ENCODE peak calls at places on chromosomes 2 and 18, in six cellular contexts. C is neuronal stem cell; X is SK-N-SH; I is Peyer's patch; Y is lung; P is naive thymus-derived CD4-positive, alpha-beta T cell. U is an unnamed sample.

GRCh38 chr2:108184421-108184820 is 55.3 kb upstream of the SULT1C3 start:
- DNase-seq in C (no peak), X (peak), I (peak), Y (no peak), P (no peak), U (peak)

GRCh38 chr2:221596192-221596591 is 24.1 kb upstream of the EPHA4 start:
- DNase-seq in C (no peak), X (no peak), I (no peak), Y (no peak), P (no peak), U (no peak)

GRCh38 chr2:227374158-227374557 is 4.9 kb downstream of the TM4SF20 start:
- DNase-seq in C (no peak), X (no peak), I (no peak), Y (no peak), P (no peak), U (peak)

GRCh38 chr2:129376404-129377077 is 602.9 kb upstream of the RAB6C start:
- DNase-seq in C (no peak), X (no peak), I (no peak), Y (no peak), P (no peak), U (no peak)

GRCh38 chr2:85628658-85629057 is 12.7 kb downstream of the USP39 start:
- DNase-seq in C (no peak), X (no peak), I (no peak), Y (no peak), P (no peak), U (no peak)

GRCh38 chr2:229492034-229492433 is 220.9 kb upstream of the PID1 start:
- DNase-seq in C (no peak), X (no peak), I (no peak), Y (no peak), P (no peak), U (no peak)

GRCh38 chr2:7031424-7032245 is 114.4 kb downstream of the RNF144A start:
- DNase-seq in C (no peak), X (no peak), I (peak), Y (peak), P (peak), U (peak)

GRCh38 chr18:9285604-9286003 is 49.0 kb upstream of the TWSG1 start:
- DNase-seq in C (no peak), X (no peak), I (no peak), Y (no peak), P (no peak), U (no peak)

GRCh38 chr2:16617282-16618266 is 48.1 kb downstream of the CYRIA start:
- DNase-seq in C (peak), X (peak), I (no peak), Y (no peak), P (no peak), U (no peak)

GRCh38 chr18:58538604-58539386 is 90.1 kb downstream of the ALPK2 start:
- DNase-seq in C (no peak), X (no peak), I (no peak), Y (no peak), P (no peak), U (no peak)

GRCh38 chr2:231714639-231715498 is 6.5 kb downstream of the PTMA start:
- DNase-seq in C (peak), X (peak), I (peak), Y (peak), P (peak), U (peak)

GRCh38 chr2:241224068-241224850 is 35.8 kb downstream of the ANO7 start:
- DNase-seq in C (no peak), X (peak), I (no peak), Y (no peak), P (no peak), U (no peak)

GRCh38 chr18:44862112-44862511 is 181.4 kb downstream of the SETBP1 start:
- DNase-seq in C (no peak), X (no peak), I (no peak), Y (no peak), P (no peak), U (no peak)

GRCh38 chr18:79259218-79259617 is 136.5 kb upstream of the NFATC1 start:
- DNase-seq in C (no peak), X (no peak), I (no peak), Y (no peak), P (no peak), U (no peak)

GRCh38 chr2:110124038-110124825 is 8.6 kb upstream of the MALL start:
- DNase-seq in C (no peak), X (no peak), I (no peak), Y (peak), P (no peak), U (no peak)

GRCh38 chr2:30786923-30787685 is 20.1 kb downstream of the CAPN13 start:
- DNase-seq in C (no peak), X (no peak), I (no peak), Y (peak), P (no peak), U (no peak)

GRCh38 chr18:49177812-49178211 is 227.0 kb upstream of the SMAD7 start:
- DNase-seq in C (no peak), X (no peak), I (no peak), Y (no peak), P (no peak), U (peak)

GRCh38 chr2:105725388-105725787 is 19.3 kb upstream of the NCK2 start:
- DNase-seq in C (no peak), X (no peak), I (no peak), Y (no peak), P (no peak), U (no peak)

GRCh38 chr2:235447210-235447609 is 46.6 kb upstream of the AGAP1 start:
- DNase-seq in C (no peak), X (no peak), I (no peak), Y (no peak), P (no peak), U (no peak)

GRCh38 chr18:58846325-58846724 is 18.4 kb upstream of the ZNF532 start:
- DNase-seq in C (no peak), X (no peak), I (no peak), Y (no peak), P (no peak), U (no peak)

GRCh38 chr2:129242201-129242710 is 737.2 kb upstream of the RAB6C start:
- DNase-seq in C (no peak), X (no peak), I (no peak), Y (no peak), P (no peak), U (no peak)

GRCh38 chr18:48230459-48231113 is 178.6 kb downstream of the ZBTB7C start:
- DNase-seq in C (peak), X (peak), I (peak), Y (peak), P (no peak), U (peak)

GRCh38 chr18:36485772-36486171 is 188.3 kb downstream of the FHOD3 start:
- DNase-seq in C (no peak), X (no peak), I (no peak), Y (no peak), P (no peak), U (no peak)

GRCh38 chr2:223853425-223853837 is 16.0 kb upstream of the AP1S3 start:
- DNase-seq in C (no peak), X (no peak), I (no peak), Y (no peak), P (no peak), U (no peak)

GRCh38 chr2:168633200-168633599 is 169.2 kb upstream of the NOSTRIN start:
- DNase-seq in C (no peak), X (no peak), I (no peak), Y (no peak), P (no peak), U (no peak)

GRCh38 chr2:234038076-234038802 is 12.3 kb upstream of the SPP2 start:
- DNase-seq in C (no peak), X (no peak), I (no peak), Y (no peak), P (no peak), U (no peak)

DNA sequence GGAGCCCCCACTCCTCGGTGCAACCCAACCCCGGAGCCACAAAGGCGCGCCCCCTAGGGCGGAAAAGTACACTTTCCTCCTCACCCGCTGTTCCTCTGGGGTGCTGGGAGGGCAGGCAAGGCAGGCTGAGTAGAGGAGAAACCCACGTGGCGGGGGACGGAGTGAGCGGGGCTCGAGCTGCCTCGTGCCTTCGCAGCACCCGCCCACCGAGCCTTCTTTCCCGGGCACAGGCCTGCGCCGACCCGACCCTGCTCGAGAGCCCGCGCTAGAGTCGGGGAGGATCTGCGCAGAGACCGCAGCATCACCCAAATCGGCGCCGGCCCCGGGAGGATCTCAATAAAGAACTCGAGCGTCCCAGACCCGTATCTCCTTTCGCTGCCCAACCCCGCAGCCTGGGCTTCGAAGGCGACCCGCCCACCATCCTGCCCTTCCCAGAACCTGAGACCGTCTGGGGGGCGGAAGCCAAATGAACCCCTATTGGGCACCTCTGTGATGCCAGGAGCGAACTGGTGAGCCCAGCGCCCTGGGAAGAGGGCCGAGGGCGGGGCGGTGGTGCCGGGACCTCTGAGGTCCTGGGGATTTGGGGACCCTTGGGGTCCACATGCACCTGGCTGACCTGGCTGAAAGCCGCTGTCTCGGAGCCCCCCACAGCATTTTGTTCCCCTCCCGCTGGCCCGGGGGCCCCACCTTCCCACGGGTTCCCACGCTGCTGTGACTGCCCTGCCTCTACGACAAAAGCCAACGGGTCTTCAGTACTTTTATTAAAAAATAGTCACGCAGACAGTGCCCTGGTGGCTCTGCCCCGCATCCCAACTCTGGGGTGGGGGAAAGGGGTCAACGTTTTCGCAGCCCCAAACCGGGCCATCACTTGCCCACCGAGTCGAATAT is 1.3 kb downstream of the UCN start:
- DNase-seq in C (no peak), X (peak), I (no peak), Y (no peak), P (no peak), U (no peak)
- H3K4me3 ChIP-seq in C (no peak), X (no peak), I (no peak), Y (no peak), P (no peak), U (no peak)

GRCh38 chr2:44934521-44934961 is 7.0 kb upstream of the SIX3 start:
- DNase-seq in C (no peak), X (peak), I (no peak), Y (no peak), P (no peak), U (no peak)
- H3K4me3 ChIP-seq in C (peak), X (peak), I (no peak), Y (no peak), P (no peak), U (no peak)

DNA sequence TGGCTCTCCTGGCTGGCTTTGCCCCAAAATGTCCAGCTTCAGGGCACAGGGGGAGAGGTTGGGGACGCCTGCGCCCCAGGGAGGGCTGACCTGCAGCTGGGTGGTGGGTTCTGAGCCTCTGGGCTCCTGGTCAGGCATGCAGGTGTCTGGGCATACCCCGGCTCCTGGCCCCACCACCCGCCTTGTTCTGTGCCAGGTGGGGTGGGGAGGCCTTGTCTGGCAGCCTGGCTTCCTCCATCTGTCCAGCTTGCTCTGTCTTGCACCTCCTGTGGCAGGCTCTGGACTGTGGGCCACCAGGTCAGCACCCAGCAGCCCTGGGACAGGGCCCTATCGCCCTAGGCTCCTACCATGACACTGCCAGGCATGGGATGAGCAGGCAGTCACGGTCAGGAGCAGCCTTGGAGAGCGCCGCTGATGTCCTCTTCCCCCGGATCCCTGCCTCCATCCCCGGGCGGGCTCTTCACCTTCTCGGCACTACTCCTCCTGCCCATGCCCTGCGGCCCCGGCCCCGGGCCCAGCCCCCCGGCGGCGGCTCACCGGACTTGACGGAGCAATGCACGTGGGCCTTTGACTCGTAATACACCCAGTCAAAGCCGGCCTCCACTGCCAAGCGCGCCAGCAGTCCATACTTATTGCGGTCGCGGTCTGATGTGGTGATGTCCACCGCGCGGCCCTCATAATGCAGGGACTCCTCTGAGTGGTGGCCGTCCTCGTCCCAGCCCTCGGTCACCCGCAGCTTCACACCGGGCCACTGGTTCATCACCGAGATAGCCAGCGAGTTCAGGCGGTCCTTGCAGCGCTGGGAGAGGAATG is 3.6 kb downstream of the IHH start:
- DNase-seq in C (no peak), X (no peak), I (no peak), Y (no peak), P (no peak), U (no peak)
- H3K4me3 ChIP-seq in C (peak), X (no peak), I (no peak), Y (no peak), P (no peak), U (no peak)

DNA sequence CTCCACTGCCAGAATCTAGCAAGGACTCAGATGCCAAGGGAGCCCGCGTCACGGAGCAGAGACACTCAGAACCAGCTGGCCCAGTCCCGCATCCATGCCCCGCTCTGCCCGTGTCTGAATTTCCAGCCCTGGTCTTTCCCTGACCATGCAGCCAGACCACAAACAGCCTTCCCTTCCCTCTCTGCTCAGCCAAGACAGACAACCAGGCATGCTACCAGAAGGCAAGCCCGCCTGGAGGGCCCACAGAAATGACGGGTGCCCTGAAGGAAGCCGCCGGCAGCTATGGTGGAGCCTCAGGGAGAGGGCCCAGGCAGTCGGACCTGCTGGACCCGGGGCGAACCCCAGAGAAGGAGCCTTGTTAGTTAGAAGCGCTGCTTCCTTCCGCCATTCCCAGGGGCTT is 45.1 kb upstream of the MAL start:
- DNase-seq in C (no peak), X (no peak), I (no peak), Y (no peak), P (no peak), U (no peak)
- H3K4me3 ChIP-seq in C (no peak), X (no peak), I (no peak), Y (no peak), P (no peak), U (no peak)

GRCh38 chr2:216588771-216589363 is 44.4 kb upstream of the IGFBP2 start:
- DNase-seq in C (no peak), X (no peak), I (no peak), Y (no peak), P (no peak), U (no peak)

GRCh38 chr2:216585441-216585840 is 47.8 kb upstream of the IGFBP2 start:
- DNase-seq in C (no peak), X (no peak), I (no peak), Y (no peak), P (no peak), U (no peak)

GRCh38 chr2:216583157-216583556 is 50.1 kb upstream of the IGFBP2 start:
- DNase-seq in C (no peak), X (no peak), I (no peak), Y (no peak), P (no peak), U (no peak)

GRCh38 chr2:216584112-216584511 is 49.1 kb upstream of the IGFBP2 start:
- DNase-seq in C (no peak), X (no peak), I (no peak), Y (no peak), P (no peak), U (no peak)

GRCh38 chr2:216583606-216584005 is 49.6 kb upstream of the IGFBP2 start:
- DNase-seq in C (no peak), X (no peak), I (no peak), Y (no peak), P (no peak), U (no peak)
- H3K4me3 ChIP-seq in C (no peak), X (no peak), I (no peak), Y (no peak), P (no peak), U (no peak)

DNA sequence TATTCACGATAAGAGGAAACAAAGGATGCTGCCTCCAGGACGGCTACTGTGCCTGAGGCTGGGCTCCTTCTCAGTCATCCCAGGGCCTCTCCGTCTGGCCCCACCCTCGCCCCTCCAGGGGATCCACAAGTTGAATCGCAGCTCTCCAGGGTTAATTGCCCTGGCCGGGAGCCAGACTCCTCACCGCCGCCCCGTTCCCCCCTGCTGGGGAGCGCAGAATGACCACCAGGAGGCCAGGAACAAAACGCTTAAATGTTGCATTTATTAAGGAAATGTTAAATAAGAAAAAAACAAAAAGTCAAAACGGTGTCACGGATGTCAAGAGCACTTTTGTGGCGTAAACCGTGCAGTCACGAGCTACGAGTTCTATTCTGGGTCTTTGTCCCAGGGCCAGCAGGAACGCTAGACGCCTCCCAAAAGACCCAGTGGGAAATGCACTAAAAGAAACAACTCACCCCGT is 1.4 kb downstream of the RPRM start:
- DNase-seq in C (no peak), X (peak), I (no peak), Y (no peak), P (no peak), U (no peak)
- H3K4me3 ChIP-seq in C (peak), X (no peak), I (no peak), Y (no peak), P (no peak), U (no peak)

DNA sequence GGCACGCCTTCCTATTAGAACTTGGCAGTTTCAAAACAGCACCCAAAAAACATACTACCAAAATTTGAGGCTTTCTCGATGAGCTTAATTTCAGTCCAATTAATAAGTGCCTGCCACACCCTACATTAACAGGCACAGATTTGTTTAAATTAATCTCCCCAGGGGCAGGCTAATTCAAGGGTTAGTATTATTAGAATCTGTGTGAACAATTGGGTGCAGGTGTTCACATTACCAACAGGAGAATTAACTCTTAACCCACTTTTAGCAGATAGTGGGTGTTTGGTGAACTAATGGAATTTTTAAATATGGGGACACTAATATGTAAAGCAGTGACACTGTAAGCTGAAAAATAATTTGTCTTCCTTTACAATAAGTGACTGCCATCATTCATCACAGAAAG is 4.1 kb downstream of the MBD2 start:
- DNase-seq in C (no peak), X (no peak), I (no peak), Y (no peak), P (no peak), U (no peak)
- H3K4me3 ChIP-seq in C (no peak), X (no peak), I (no peak), Y (no peak), P (no peak), U (no peak)

DNA sequence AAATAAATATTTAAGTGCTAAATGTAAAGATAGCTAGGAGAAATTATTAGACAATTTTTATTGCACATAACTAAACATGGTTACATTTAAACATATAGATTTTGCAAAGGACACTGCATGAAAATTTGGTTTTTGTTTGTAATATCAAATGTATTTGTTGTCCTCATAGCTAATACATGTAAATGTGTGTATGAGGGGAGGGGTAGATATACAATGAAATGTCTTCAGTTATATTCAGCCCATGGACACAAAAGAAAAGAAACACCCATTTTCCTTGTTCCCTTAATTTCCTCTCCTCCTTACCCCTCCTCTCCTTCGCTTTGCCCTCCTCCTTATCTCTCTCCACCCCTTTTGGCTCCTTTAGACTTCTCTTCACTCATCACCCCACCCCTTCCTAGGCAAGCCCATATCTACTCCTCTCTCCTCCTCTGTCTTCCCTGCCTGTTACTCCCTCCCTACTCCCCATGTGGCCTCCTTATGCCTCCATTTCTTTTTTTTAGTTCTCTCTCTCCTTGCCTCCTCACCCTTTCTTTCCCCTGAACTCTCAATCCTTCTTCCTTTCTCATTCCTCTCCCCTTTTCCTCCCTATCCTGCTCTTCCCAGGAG is 1.4 kb downstream of the COL3A1 start:
- DNase-seq in C (no peak), X (no peak), I (no peak), Y (no peak), P (no peak), U (no peak)
- H3K4me3 ChIP-seq in C (no peak), X (peak), I (peak), Y (no peak), P (no peak), U (no peak)

GRCh38 chr2:29129586-29130281 is 14.5 kb downstream of the CLIP4 start:
- DNase-seq in C (no peak), X (no peak), I (no peak), Y (no peak), P (no peak), U (no peak)
- H3K4me3 ChIP-seq in C (no peak), X (no peak), I (no peak), Y (no peak), P (no peak), U (no peak)

U was measured in Jurkat, Clone E6-1.